ENCODE peak calls at places on chromosomes 11 and 22, in eight cellular contexts. P, S, H, A, V, Q, G and L are unnamed samples.

GRCh38 chr11:95074806-95075563 is 8.3 kb downstream of the SRSF8 start:
- DNase-seq in P (peak; percentile 72), S (peak; percentile 86), H (no peak), A (peak; percentile 55), V (no peak), Q (peak; percentile 34), G (no peak), L (peak; percentile 45)

GRCh38 chr22:44444341-44445306 is 53.4 kb downstream of the RTL6 start:
- DNase-seq in P (no peak), S (no peak), H (no peak), A (no peak), V (no peak), Q (no peak), G (no peak), L (peak; percentile 10)

GRCh38 chr11:47083913-47084312 is 92.8 kb downstream of the ARFGAP2 start:
- DNase-seq in P (no peak), S (no peak), H (no peak), A (no peak), V (no peak), Q (no peak), G (no peak), L (no peak)

GRCh38 chr11:110939471-110939870 is 227.2 kb upstream of the ARHGAP20 start:
- DNase-seq in P (no peak), S (no peak), H (no peak), A (no peak), V (no peak), Q (no peak), G (no peak), L (no peak)

GRCh38 chr11:110077866-110078325 is 15.3 kb upstream of the ZC3H12C start:
- DNase-seq in P (no peak), S (no peak), H (no peak), A (no peak), V (no peak), Q (peak; percentile 68), G (no peak), L (no peak)

GRCh38 chr11:97487387-97487786 is 1097.6 kb downstream of the JRKL start:
- DNase-seq in P (no peak), S (no peak), H (no peak), A (no peak), V (no peak), Q (no peak), G (no peak), L (no peak)

GRCh38 chr11:14308114-14308896 is 50.7 kb downstream of the RRAS2 start:
- DNase-seq in P (peak; percentile 17), S (no peak), H (peak; percentile 12), A (no peak), V (no peak), Q (peak; percentile 53), G (no peak), L (no peak)

GRCh38 chr11:132248585-132248984 is 878.2 kb downstream of the NTM start:
- DNase-seq in P (no peak), S (no peak), H (no peak), A (no peak), V (no peak), Q (no peak), G (no peak), L (no peak)

GRCh38 chr11:67245046-67245445 is 21.2 kb upstream of the GRK2 start:
- DNase-seq in P (no peak), S (no peak), H (no peak), A (no peak), V (no peak), Q (no peak), G (no peak), L (no peak)

GRCh38 chr11:109644158-109644557 is 222.2 kb downstream of the C11orf87 start:
- DNase-seq in P (peak; percentile 13), S (no peak), H (no peak), A (no peak), V (no peak), Q (no peak), G (no peak), L (no peak)

GRCh38 chr22:45762545-45763235 is 91.1 kb downstream of the ATXN10 start:
- DNase-seq in P (no peak), S (no peak), H (no peak), A (no peak), V (no peak), Q (no peak), G (no peak), L (no peak)

GRCh38 chr11:123434262-123434661 is 4.2 kb downstream of the GRAMD1B start:
- DNase-seq in P (no peak), S (no peak), H (peak; percentile 43), A (no peak), V (no peak), Q (peak; percentile 25), G (no peak), L (no peak)

GRCh38 chr11:81644239-81644840 is 1089.3 kb downstream of the FAM181B start:
- DNase-seq in P (peak; percentile 16), S (no peak), H (peak; percentile 4), A (no peak), V (no peak), Q (peak; percentile 2), G (no peak), L (no peak)

GRCh38 chr11:27209562-27210005 is 153.4 kb downstream of the CCDC34 start:
- DNase-seq in P (peak; percentile 27), S (no peak), H (peak; percentile 40), A (no peak), V (no peak), Q (peak; percentile 64), G (no peak), L (no peak)

GRCh38 chr11:118305726-118306125 is 1.2 kb downstream of the CD3E start:
- DNase-seq in P (no peak), S (no peak), H (no peak), A (no peak), V (no peak), Q (no peak), G (no peak), L (no peak)

GRCh38 chr22:23402275-23403151 is 177.6 kb downstream of the IGLL1 start:
- DNase-seq in P (peak; percentile 84), S (peak; percentile 75), H (peak; percentile 66), A (peak; percentile 52), V (no peak), Q (peak; percentile 39), G (peak; percentile 45), L (peak; percentile 87)

GRCh38 chr22:26565181-26565580 is 24.8 kb downstream of the TPST2 start:
- DNase-seq in P (peak; percentile 84), S (no peak), H (no peak), A (no peak), V (no peak), Q (no peak), G (no peak), L (no peak)

DNA sequence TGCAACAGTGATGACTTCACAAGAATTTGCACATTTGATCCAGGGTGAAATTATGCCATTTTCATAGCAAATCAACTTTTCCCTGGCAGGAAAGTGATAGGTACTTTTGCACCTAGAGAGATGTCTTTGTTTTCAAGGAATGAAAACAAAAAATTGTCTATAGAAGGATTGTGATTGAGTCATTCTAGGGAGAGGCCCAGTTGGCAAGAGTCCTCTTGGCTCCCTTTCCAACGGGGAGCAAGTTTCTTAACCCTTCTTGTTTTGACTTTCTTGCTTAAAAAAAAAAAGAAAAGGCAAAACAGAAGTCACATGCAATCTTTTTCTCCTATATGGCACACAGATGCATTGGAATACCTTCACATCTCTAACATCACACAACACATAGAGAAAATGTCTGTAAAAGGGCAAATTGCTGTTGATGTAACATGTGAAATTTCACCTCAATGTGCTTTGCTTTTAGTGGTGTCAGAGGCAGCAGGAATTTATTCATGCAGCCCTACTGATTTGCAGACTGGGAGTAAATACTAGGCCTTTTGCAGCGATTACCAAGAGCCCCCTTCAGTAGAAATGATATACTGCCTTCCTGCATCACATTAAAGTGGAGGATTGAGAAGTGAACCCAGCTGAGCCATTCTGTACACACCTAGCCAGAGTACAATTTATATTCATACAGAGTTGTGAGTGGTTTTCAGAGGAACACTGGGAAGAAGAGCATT is 290.7 kb upstream of the MPPED2 start:
- DNase-seq in P (no peak), S (no peak), H (no peak), A (no peak), V (no peak), Q (peak; percentile 35), G (no peak), L (peak; percentile 16)
- TF ChIP-seq POLR2A in P (no peak), S (no peak), H (no peak), A (no peak), V (no peak), Q (no peak), G (no peak), L (no peak)

DNA sequence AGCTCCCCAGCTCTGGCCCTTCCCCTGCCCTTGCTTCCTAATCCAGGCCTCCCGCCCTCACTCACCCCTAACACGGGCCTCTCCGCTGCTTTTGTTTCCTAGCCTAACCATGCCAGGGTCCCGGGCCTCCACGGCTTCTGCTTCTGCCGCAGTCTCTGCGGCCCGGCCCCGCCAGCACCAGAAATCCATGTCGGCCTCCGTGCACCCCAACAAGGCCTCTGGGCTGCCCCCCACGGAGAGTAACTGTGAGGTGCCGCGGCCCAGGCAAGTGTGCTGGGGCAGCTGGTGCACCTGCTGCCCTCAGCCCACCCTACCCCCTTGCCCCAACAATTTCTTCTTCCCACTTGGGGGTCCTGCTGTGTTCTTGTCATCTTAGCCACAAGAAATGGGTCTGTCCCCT is 13.1 kb downstream of the RCOR2 start:
- DNase-seq in P (no peak), S (no peak), H (no peak), A (no peak), V (no peak), Q (no peak), G (no peak), L (no peak)
- H3K36me3 ChIP-seq in P (peaks cover 65% of the 10 kb centered on the region), S (peaks cover 100% of the 10 kb centered on the region), H (peaks cover 18% of the 10 kb centered on the region), A (peaks cover 70% of the 10 kb centered on the region), V (peaks cover 6% of the 10 kb centered on the region), Q (peaks cover 70% of the 10 kb centered on the region), G (no peaks in the 10 kb centered on the region), L (no peaks in the 10 kb centered on the region)

GRCh38 chr11:76313271-76313670 is 67.7 kb downstream of the THAP12 start:
- DNase-seq in P (no peak), S (no peak), H (no peak), A (no peak), V (no peak), Q (no peak), G (no peak), L (no peak)
- H3K27me3 ChIP-seq in P (no peaks in the 10 kb centered on the region), S (peaks cover 10% of the 10 kb centered on the region), H (no peaks in the 10 kb centered on the region), A (no peaks in the 10 kb centered on the region), V (no peaks in the 10 kb centered on the region), Q (peaks cover 5% of the 10 kb centered on the region), G (no peaks in the 10 kb centered on the region), L (no peaks in the 10 kb centered on the region)

DNA sequence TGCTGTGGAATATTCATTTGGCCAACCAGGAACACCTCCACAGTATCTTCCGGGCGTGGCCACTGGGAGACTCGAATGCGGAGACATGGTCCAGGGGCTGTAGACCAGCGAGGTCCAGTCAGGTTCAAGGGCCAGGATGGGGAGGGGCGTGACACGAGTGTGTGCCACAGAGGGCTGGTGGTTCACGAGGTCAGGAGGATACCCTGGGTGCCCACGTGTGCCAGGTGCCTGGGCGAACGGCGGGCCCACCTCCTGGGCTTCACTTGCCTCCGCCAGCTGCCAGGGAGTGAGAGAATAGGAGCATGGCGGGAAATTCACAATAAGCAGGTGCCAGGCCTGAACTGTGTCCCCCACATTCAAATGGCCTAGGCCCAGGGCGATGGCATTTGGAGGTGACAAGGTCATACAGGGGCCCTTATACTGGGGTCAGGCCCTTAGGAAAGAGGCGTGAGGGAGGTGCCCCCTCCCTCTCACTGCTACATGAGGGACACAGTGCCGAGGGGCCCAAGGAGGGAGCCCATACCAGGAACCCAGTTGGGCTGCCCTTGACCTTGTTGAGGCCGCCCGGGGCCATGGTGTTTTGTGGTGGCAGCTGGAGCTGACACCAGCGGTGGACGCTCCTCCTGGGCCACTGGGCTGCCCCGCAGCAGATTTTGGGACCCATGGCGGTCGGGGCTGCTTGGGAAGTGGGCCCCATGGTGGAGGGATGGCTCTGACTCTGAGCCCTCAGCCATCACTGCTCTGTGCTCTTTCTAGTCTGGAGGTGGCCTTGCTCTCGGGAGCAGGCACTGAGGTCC is 1268.9 kb downstream of the BRD1 start:
- DNase-seq in P (no peak), S (no peak), H (no peak), A (no peak), V (no peak), Q (no peak), G (no peak), L (no peak)
- TF ChIP-seq POLR2A in P (no peak), S (no peak), H (no peak), A (no peak), V (no peak), Q (no peak), G (no peak), L (no peak)